ENCODE peak calls at places on chromosomes 12 and 14, in nine cellular contexts. One of them, this sample, is unnamed.

GRCh38 chr12:71686658-71687025 is 760 bp downstream of the TMEM19 start:
- DNase-seq in activated T-helper 1 cell treated with anti-CD3 and anti-CD28 coated beads, Interleukin-12 subunit alpha, Interleukin-12 subunit beta, Interleukin-2, Interleukin-4 antibody, amounts not matched to agents 30 ng/mL and 10 ng/mL and 1 ng/mL, durations not matched to agents 14 hours and 24 hours and 36 hours: no peak
- DNase-seq in lower lobe of right lung: no peak
- DNase-seq in fibroblast of villous mesenchyme: peak; percentile 51
- DNase-seq in breast epithelium: no peak
- DNase-seq in H1: no peak
- DNase-seq in choroid plexus epithelial cell: peak; percentile 21
- DNase-seq in GM12892: no peak
- DNase-seq in body of pancreas: no peak
- DNase-seq in this sample: no peak

GRCh38 chr12:88658009-88658408 is 77.7 kb upstream of the KITLG start:
- DNase-seq in lower lobe of right lung: no peak
- DNase-seq in body of pancreas: no peak
- DNase-seq in breast epithelium: no peak
- DNase-seq in GM12892: no peak
- DNase-seq in activated T-helper 1 cell treated with anti-CD3 and anti-CD28 coated beads, Interleukin-12 subunit alpha, Interleukin-12 subunit beta, Interleukin-2, Interleukin-4 antibody, amounts not matched to agents 30 ng/mL and 10 ng/mL and 1 ng/mL, durations not matched to agents 14 hours and 24 hours and 36 hours: no peak
- DNase-seq in H1: no peak
- DNase-seq in fibroblast of villous mesenchyme: no peak
- DNase-seq in choroid plexus epithelial cell: no peak
- DNase-seq in this sample: no peak

GRCh38 chr12:112941528-112942335 is 3.5 kb downstream of the OAS3 start:
- DNase-seq in H1: no peak
- DNase-seq in lower lobe of right lung: no peak
- DNase-seq in GM12892: no peak
- DNase-seq in fibroblast of villous mesenchyme: no peak
- DNase-seq in choroid plexus epithelial cell: no peak
- DNase-seq in body of pancreas: no peak
- DNase-seq in activated T-helper 1 cell treated with anti-CD3 and anti-CD28 coated beads, Interleukin-12 subunit alpha, Interleukin-12 subunit beta, Interleukin-2, Interleukin-4 antibody, amounts not matched to agents 30 ng/mL and 10 ng/mL and 1 ng/mL, durations not matched to agents 14 hours and 24 hours and 36 hours: no peak
- DNase-seq in breast epithelium: no peak
- DNase-seq in this sample: no peak

GRCh38 chr12:124720687-124721500 is 142.8 kb downstream of the SCARB1 start:
- DNase-seq in H1: no peak
- DNase-seq in fibroblast of villous mesenchyme: peak; percentile 70
- DNase-seq in breast epithelium: peak; percentile 83
- DNase-seq in activated T-helper 1 cell treated with anti-CD3 and anti-CD28 coated beads, Interleukin-12 subunit alpha, Interleukin-12 subunit beta, Interleukin-2, Interleukin-4 antibody, amounts not matched to agents 30 ng/mL and 10 ng/mL and 1 ng/mL, durations not matched to agents 14 hours and 24 hours and 36 hours: no peak
- DNase-seq in lower lobe of right lung: no peak
- DNase-seq in choroid plexus epithelial cell: peak; percentile 36
- DNase-seq in GM12892: no peak
- DNase-seq in body of pancreas: peak; percentile 49
- DNase-seq in this sample: peak; percentile 55

GRCh38 chr12:96146747-96147146 is 47.4 kb upstream of the ELK3 start:
- DNase-seq in GM12892: no peak
- DNase-seq in fibroblast of villous mesenchyme: no peak
- DNase-seq in H1: no peak
- DNase-seq in breast epithelium: no peak
- DNase-seq in body of pancreas: no peak
- DNase-seq in activated T-helper 1 cell treated with anti-CD3 and anti-CD28 coated beads, Interleukin-12 subunit alpha, Interleukin-12 subunit beta, Interleukin-2, Interleukin-4 antibody, amounts not matched to agents 30 ng/mL and 10 ng/mL and 1 ng/mL, durations not matched to agents 14 hours and 24 hours and 36 hours: no peak
- DNase-seq in lower lobe of right lung: no peak
- DNase-seq in choroid plexus epithelial cell: no peak
- DNase-seq in this sample: no peak

GRCh38 chr12:4290011-4290790 is 16.6 kb downstream of the CCND2 start:
- DNase-seq in choroid plexus epithelial cell: no peak
- DNase-seq in GM12892: no peak
- DNase-seq in breast epithelium: no peak
- DNase-seq in fibroblast of villous mesenchyme: no peak
- DNase-seq in H1: no peak
- DNase-seq in lower lobe of right lung: no peak
- DNase-seq in activated T-helper 1 cell treated with anti-CD3 and anti-CD28 coated beads, Interleukin-12 subunit alpha, Interleukin-12 subunit beta, Interleukin-2, Interleukin-4 antibody, amounts not matched to agents 30 ng/mL and 10 ng/mL and 1 ng/mL, durations not matched to agents 14 hours and 24 hours and 36 hours: no peak
- DNase-seq in body of pancreas: no peak
- DNase-seq in this sample: no peak

GRCh38 chr12:62562892-62563291 is 96.3 kb downstream of the MON2 start:
- DNase-seq in H1: no peak
- DNase-seq in body of pancreas: no peak
- DNase-seq in fibroblast of villous mesenchyme: peak; percentile 10
- DNase-seq in lower lobe of right lung: no peak
- DNase-seq in GM12892: no peak
- DNase-seq in activated T-helper 1 cell treated with anti-CD3 and anti-CD28 coated beads, Interleukin-12 subunit alpha, Interleukin-12 subunit beta, Interleukin-2, Interleukin-4 antibody, amounts not matched to agents 30 ng/mL and 10 ng/mL and 1 ng/mL, durations not matched to agents 14 hours and 24 hours and 36 hours: no peak
- DNase-seq in breast epithelium: no peak
- DNase-seq in choroid plexus epithelial cell: peak; percentile 90
- DNase-seq in this sample: no peak

GRCh38 chr12:80033457-80033856 is 65.9 kb upstream of the OTOGL start:
- DNase-seq in fibroblast of villous mesenchyme: peak; percentile 69
- DNase-seq in breast epithelium: no peak
- DNase-seq in H1: no peak
- DNase-seq in lower lobe of right lung: no peak
- DNase-seq in choroid plexus epithelial cell: peak; percentile 55
- DNase-seq in body of pancreas: no peak
- DNase-seq in activated T-helper 1 cell treated with anti-CD3 and anti-CD28 coated beads, Interleukin-12 subunit alpha, Interleukin-12 subunit beta, Interleukin-2, Interleukin-4 antibody, amounts not matched to agents 30 ng/mL and 10 ng/mL and 1 ng/mL, durations not matched to agents 14 hours and 24 hours and 36 hours: no peak
- DNase-seq in GM12892: no peak
- DNase-seq in this sample: no peak

GRCh38 chr14:71365305-71365865 is 458.1 kb downstream of the PCNX1 start:
- DNase-seq in H1: no peak
- DNase-seq in fibroblast of villous mesenchyme: peak; percentile 42
- DNase-seq in breast epithelium: no peak
- DNase-seq in GM12892: no peak
- DNase-seq in choroid plexus epithelial cell: peak; percentile 50
- DNase-seq in lower lobe of right lung: no peak
- DNase-seq in activated T-helper 1 cell treated with anti-CD3 and anti-CD28 coated beads, Interleukin-12 subunit alpha, Interleukin-12 subunit beta, Interleukin-2, Interleukin-4 antibody, amounts not matched to agents 30 ng/mL and 10 ng/mL and 1 ng/mL, durations not matched to agents 14 hours and 24 hours and 36 hours: no peak
- DNase-seq in body of pancreas: no peak
- DNase-seq in this sample: no peak

GRCh38 chr12:50246873-50247612 is 36.3 kb downstream of the LIMA1 start:
- DNase-seq in H1: no peak
- DNase-seq in lower lobe of right lung: no peak
- DNase-seq in activated T-helper 1 cell treated with anti-CD3 and anti-CD28 coated beads, Interleukin-12 subunit alpha, Interleukin-12 subunit beta, Interleukin-2, Interleukin-4 antibody, amounts not matched to agents 30 ng/mL and 10 ng/mL and 1 ng/mL, durations not matched to agents 14 hours and 24 hours and 36 hours: peak; percentile 2
- DNase-seq in body of pancreas: peak; percentile 89
- DNase-seq in choroid plexus epithelial cell: peak; percentile 91
- DNase-seq in fibroblast of villous mesenchyme: peak; percentile 94
- DNase-seq in breast epithelium: no peak
- DNase-seq in GM12892: no peak
- DNase-seq in this sample: no peak

GRCh38 chr14:104639889-104640548 is 35.4 kb upstream of the TMEM179 start:
- DNase-seq in activated T-helper 1 cell treated with anti-CD3 and anti-CD28 coated beads, Interleukin-12 subunit alpha, Interleukin-12 subunit beta, Interleukin-2, Interleukin-4 antibody, amounts not matched to agents 30 ng/mL and 10 ng/mL and 1 ng/mL, durations not matched to agents 14 hours and 24 hours and 36 hours: peak; percentile 19
- DNase-seq in fibroblast of villous mesenchyme: peak; percentile 47
- DNase-seq in choroid plexus epithelial cell: peak; percentile 69
- DNase-seq in GM12892: peak; percentile 89
- DNase-seq in H1: peak; percentile 93
- DNase-seq in lower lobe of right lung: peak; percentile 62
- DNase-seq in body of pancreas: peak; percentile 70
- DNase-seq in breast epithelium: no peak
- DNase-seq in this sample: peak; percentile 94

GRCh38 chr12:29799591-29799990 is 15.8 kb upstream of the TMTC1 start:
- DNase-seq in H1: no peak
- DNase-seq in breast epithelium: no peak
- DNase-seq in activated T-helper 1 cell treated with anti-CD3 and anti-CD28 coated beads, Interleukin-12 subunit alpha, Interleukin-12 subunit beta, Interleukin-2, Interleukin-4 antibody, amounts not matched to agents 30 ng/mL and 10 ng/mL and 1 ng/mL, durations not matched to agents 14 hours and 24 hours and 36 hours: no peak
- DNase-seq in choroid plexus epithelial cell: no peak
- DNase-seq in body of pancreas: no peak
- DNase-seq in lower lobe of right lung: no peak
- DNase-seq in GM12892: no peak
- DNase-seq in fibroblast of villous mesenchyme: no peak
- DNase-seq in this sample: no peak

This sample was measured in posterior cingulate gyrus.